ENCODE peak calls at places on chromosomes 5 and 9, in four cellular contexts. D is GM12878, A is HepG2, H is K562. J is an unnamed sample.

GRCh38 chr5:159212667-159213462 is 3.5 kb upstream of the RNF145 start:
- DNase-seq in D (no peak), H (no peak), A (no peak), J (no peak)

GRCh38 chr9:93072383-93072795 is 13.9 kb downstream of the SUSD3 start:
- DNase-seq in D (no peak), H (no peak), A (no peak), J (no peak)

GRCh38 chr5:65290677-65291076 is 191.0 kb downstream of the ADAMTS6 start:
- DNase-seq in D (no peak), H (no peak), A (no peak), J (no peak)

GRCh38 chr9:13932472-13933267 is 381.3 kb downstream of the NFIB start:
- DNase-seq in D (no peak), H (no peak), A (no peak), J (no peak)

GRCh38 chr5:76385540-76385939 is 17.5 kb upstream of the IQGAP2 start:
- DNase-seq in D (no peak), A (no peak), H (no peak), J (no peak)

GRCh38 chr5:135835766-135836165 is 1.3 kb downstream of the SLC25A48 start:
- DNase-seq in H (no peak), D (no peak), A (no peak), J (no peak)

GRCh38 chr9:135329571-135330306 is 149.8 kb upstream of the PPP1R26 start:
- DNase-seq in A (no peak), D (no peak), H (no peak), J (no peak)

GRCh38 chr5:60944904-60945759 is at the start of the genes ERCC8 and NDUFAF2:
- DNase-seq in H (peak), A (peak), D (peak), J (peak)

GRCh38 chr9:99134893-99135341 is 30.0 kb downstream of the TGFBR1 start:
- DNase-seq in D (peak), A (no peak), H (no peak), J (no peak)

GRCh38 chr9:123002754-123003153 is 30.7 kb upstream of the GPR21 start:
- DNase-seq in H (no peak), A (no peak), D (no peak), J (no peak)

GRCh38 chr9:4315582-4316215 is 15.8 kb upstream of the GLIS3 start:
- DNase-seq in A (peak), D (peak), H (peak), J (peak)

GRCh38 chr5:132138260-132138659 is 64.7 kb downstream of the CSF2 start:
- DNase-seq in D (no peak), H (no peak), A (no peak), J (no peak)

GRCh38 chr5:128109766-128110165 is 26.2 kb downstream of the SLC12A2 start:
- DNase-seq in D (no peak), H (no peak), A (no peak), J (no peak)

GRCh38 chr5:123511290-123511647 is 708 bp upstream of the CSNK1G3 start:
- DNase-seq in A (peak), D (no peak), H (no peak), J (no peak)

GRCh38 chr5:143155445-143155844 is 248.0 kb downstream of the NR3C1 start:
- DNase-seq in A (no peak), D (no peak), H (no peak), J (no peak)

GRCh38 chr5:78566747-78567449 is 81.7 kb downstream of the LHFPL2 start:
- DNase-seq in D (no peak), H (no peak), A (no peak), J (no peak)

GRCh38 chr5:142977363-142978051 is 207.3 kb downstream of the ARHGAP26 start:
- DNase-seq in A (no peak), H (peak), D (peak), J (no peak)

GRCh38 chr9:18260527-18260926 is 213.4 kb upstream of the ADAMTSL1 start:
- DNase-seq in D (no peak), H (no peak), A (no peak), J (no peak)

GRCh38 chr9:73137286-73137899 is 14.3 kb upstream of the ANXA1 start:
- DNase-seq in H (no peak), D (no peak), A (no peak), J (peak)

GRCh38 chr5:150111121-150111520 is 24.8 kb upstream of the CSF1R start:
- DNase-seq in A (no peak), D (no peak), H (peak), J (no peak)

GRCh38 chr5:178504340-178504960 is 85.7 kb downstream of the COL23A1 start:
- DNase-seq in A (no peak), D (no peak), H (no peak), J (no peak)

GRCh38 chr5:119171686-119172085 is 100.8 kb downstream of the DMXL1 start:
- DNase-seq in H (no peak), A (no peak), D (no peak), J (no peak)

GRCh38 chr5:96067902-96068614 is 106.4 kb upstream of the ELL2 start:
- DNase-seq in H (no peak), D (no peak), A (no peak), J (peak)

GRCh38 chr5:34447424-34447823 is 208.7 kb upstream of the RAI14 start:
- DNase-seq in A (no peak), H (no peak), D (no peak), J (no peak)

GRCh38 chr5:93890657-93891056 is 149.3 kb upstream of the POU5F2 start:
- DNase-seq in H (no peak), A (no peak), D (no peak), J (no peak)

GRCh38 chr5:88081877-88082276 is 186.8 kb downstream of the TMEM161B start:
- DNase-seq in A (no peak), H (no peak), D (no peak), J (no peak)

GRCh38 chr5:67193479-67193878 is 3.1 kb downstream of the CD180 start:
- DNase-seq in D (no peak), A (no peak), H (no peak), J (no peak)

GRCh38 chr5:179254638-179255271 is 90.5 kb downstream of the ADAMTS2 start:
- DNase-seq in A (no peak), D (no peak), H (no peak), J (no peak)

GRCh38 chr5:65874241-65874640 is 52.1 kb upstream of the ERBIN start:
- DNase-seq in H (no peak), A (no peak), D (no peak), J (no peak)

GRCh38 chr5:29382735-29383280 is 1810.7 kb upstream of the CDH6 start:
- DNase-seq in A (peak), D (no peak), H (no peak), J (peak)

GRCh38 chr5:169706758-169707450 is 69.8 kb downstream of the DOCK2 start:
- DNase-seq in D (no peak), H (peak), A (no peak), J (peak)

GRCh38 chr5:169712428-169712827 is 75.4 kb downstream of the DOCK2 start:
- DNase-seq in D (no peak), A (no peak), H (no peak), J (no peak)

GRCh38 chr5:169707714-169708113 is 70.6 kb downstream of the DOCK2 start:
- DNase-seq in A (no peak), H (no peak), D (no peak), J (no peak)

GRCh38 chr5:169711826-169712225 is 74.8 kb downstream of the DOCK2 start:
- DNase-seq in H (no peak), D (no peak), A (no peak), J (no peak)

DNA sequence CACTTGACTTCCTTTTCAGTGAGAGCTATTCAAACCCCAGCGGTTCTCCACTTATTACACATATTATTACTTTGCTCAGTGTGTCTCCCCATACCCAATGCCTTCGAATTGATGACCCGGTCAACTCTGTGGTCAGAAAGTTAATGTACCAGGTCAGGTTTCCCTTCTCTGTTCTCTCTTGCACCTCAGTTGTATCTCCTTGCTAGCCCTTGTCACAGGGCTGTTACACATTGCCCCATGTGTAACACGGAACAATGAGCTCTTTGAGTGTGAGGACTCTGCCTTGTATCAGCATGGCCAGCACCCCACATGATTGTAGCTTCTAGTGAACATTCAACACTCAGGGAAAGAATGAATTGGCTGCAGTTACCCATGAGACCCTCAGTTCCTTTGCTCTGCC is 73.6 kb downstream of the DOCK2 start:
- DNase-seq in H (no peak), D (no peak), A (no peak), J (no peak)
- TF ChIP-seq RFX5 in H (no peak), D (no peak), A (no peak), J (no peak)

GRCh38 chr9:117413346-117414219 is 1.3 kb downstream of the ASTN2 start:
- DNase-seq in D (no peak), H (no peak), A (no peak), J (no peak)

GRCh38 chr9:117409321-117409720 is 5.5 kb downstream of the ASTN2 start:
- DNase-seq in D (no peak), A (no peak), H (no peak), J (no peak)

GRCh38 chr9:117412841-117413240 is 2.0 kb downstream of the ASTN2 start:
- DNase-seq in D (no peak), H (no peak), A (no peak), J (no peak)

GRCh38 chr9:117412006-117412715 is 2.7 kb downstream of the ASTN2 start:
- DNase-seq in D (no peak), A (no peak), H (no peak), J (no peak)

GRCh38 chr9:117411547-117411946 is 3.3 kb downstream of the ASTN2 start:
- DNase-seq in H (peak), D (no peak), A (peak), J (peak)
- TF ChIP-seq ESRRA in H (no peak), D (no peak), A (no peak), J (no peak)

DNA sequence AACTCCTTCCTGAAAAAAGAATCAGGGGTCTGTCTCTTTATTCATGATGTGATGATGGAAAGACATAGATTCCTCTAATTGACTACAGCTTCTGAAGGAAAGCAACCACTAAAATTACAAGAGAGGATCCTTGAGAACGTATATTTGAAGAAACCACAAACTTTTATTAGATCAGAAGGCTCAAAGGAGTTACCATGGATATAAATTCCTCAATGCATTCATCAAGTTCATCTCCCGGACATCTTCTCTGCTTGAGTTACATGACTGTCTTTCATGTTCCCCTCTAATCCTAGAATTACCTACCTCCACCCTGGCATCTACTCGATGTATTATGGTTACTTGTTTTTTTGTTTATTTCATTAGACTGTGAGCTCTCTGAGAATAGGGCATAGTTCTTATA is 104.1 kb upstream of the PAPPA start:
- DNase-seq in H (no peak), A (no peak), D (no peak), J (no peak)
- TF ChIP-seq RFX5 in H (no peak), A (no peak), D (no peak), J (no peak)

GRCh38 chr5:74325866-74326265 is 314.7 kb downstream of the ENC1 start:
- DNase-seq in D (no peak), A (no peak), H (no peak), J (no peak)

GRCh38 chr5:74328221-74328630 is 312.3 kb downstream of the ENC1 start:
- DNase-seq in H (no peak), D (no peak), A (no peak), J (no peak)

GRCh38 chr5:74327339-74327685 is 313.2 kb downstream of the ENC1 start:
- DNase-seq in D (no peak), A (no peak), H (no peak), J (no peak)

GRCh38 chr5:74324556-74324955 is 316.0 kb downstream of the ENC1 start:
- DNase-seq in A (no peak), D (no peak), H (no peak), J (no peak)

GRCh38 chr5:74326571-74327338 is 313.8 kb downstream of the ENC1 start:
- DNase-seq in D (peak), A (peak), H (peak), J (peak)
- TF ChIP-seq ESRRA in D (no peak), A (no peak), H (peak), J (no peak)

GRCh38 chr5:154757647-154758406 is 2.6 kb downstream of the LARP1 start:
- DNase-seq in A (no peak), H (no peak), D (no peak), J (peak)
- TF ChIP-seq RFX5 in A (no peak), H (no peak), D (no peak), J (no peak)

GRCh38 chr5:84215521-84215920 is 169.2 kb downstream of the EDIL3 start:
- DNase-seq in D (no peak), H (no peak), A (no peak), J (no peak)

GRCh38 chr5:84213212-84213611 is 171.5 kb downstream of the EDIL3 start:
- DNase-seq in A (no peak), H (no peak), D (no peak), J (no peak)

GRCh38 chr5:84218546-84218945 is 166.1 kb downstream of the EDIL3 start:
- DNase-seq in D (no peak), H (no peak), A (no peak), J (no peak)

GRCh38 chr5:84213861-84214260 is 170.8 kb downstream of the EDIL3 start:
- DNase-seq in D (no peak), A (no peak), H (no peak), J (no peak)
- TF ChIP-seq ESRRA in D (no peak), A (no peak), H (no peak), J (no peak)

GRCh38 chr5:109939109-109939682 is 249.5 kb downstream of the MAN2A1 start:
- DNase-seq in H (no peak), D (no peak), A (no peak), J (no peak)
- TF ChIP-seq RFX5 in H (no peak), D (no peak), A (no peak), J (no peak)

GRCh38 chr9:113373676-113374392 is 3.0 kb downstream of the HDHD3 start:
- DNase-seq in H (no peak), A (no peak), D (no peak), J (no peak)

GRCh38 chr9:113373255-113373654 is 3.5 kb downstream of the HDHD3 start:
- DNase-seq in D (no peak), A (no peak), H (no peak), J (no peak)

GRCh38 chr9:113372059-113372458 is 4.7 kb downstream of the HDHD3 start:
- DNase-seq in D (no peak), A (no peak), H (no peak), J (no peak)

GRCh38 chr9:113376634-113377531 is at the start of gene HDHD3:
- DNase-seq in D (peak), H (peak), A (peak), J (peak)

DNA sequence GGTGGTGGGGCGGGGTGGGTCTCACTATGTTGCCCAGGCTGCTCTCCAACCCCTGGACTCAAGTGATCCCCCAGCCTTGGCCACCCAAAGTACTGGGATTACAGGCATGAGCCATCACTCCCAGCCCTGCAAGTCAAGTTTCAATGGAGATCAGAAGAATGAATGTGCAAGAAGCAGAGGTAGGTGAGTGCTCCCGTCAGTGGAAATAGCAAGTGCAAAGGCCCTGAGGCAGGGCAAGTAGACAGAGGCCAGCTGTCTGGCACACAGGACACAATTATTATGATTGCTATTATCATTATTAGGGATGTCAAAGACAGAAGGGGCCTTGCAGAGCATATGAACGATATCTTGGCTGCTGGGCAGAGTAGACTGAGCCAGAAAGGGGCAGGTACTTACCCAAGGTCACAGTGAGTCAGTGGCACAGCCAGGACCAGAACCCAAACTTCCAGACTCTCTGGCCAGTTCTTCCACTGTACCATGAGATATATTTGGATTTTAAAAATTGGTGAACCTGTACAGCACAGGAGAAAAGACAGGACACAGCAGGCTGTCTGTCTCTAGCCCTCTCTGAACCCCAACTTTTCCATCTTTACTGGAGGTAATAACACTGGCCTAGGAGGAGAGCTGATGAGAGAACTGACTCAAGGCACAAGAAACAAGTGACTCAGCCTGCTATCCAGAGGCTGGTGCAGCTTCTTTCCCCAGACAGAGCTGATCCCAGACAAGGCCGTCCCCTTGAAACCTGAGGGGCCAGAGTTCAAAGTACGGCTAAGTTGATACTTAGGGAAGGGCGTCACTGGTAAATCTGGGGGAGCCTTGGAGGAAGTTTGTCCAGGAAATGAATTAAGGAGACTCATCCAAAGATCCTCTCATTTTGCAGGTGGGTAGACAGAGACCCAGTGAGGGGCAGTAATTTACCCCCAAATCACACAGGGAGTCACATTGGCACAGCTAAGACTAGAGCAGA is 1.4 kb downstream of the HDHD3 start:
- DNase-seq in H (no peak), A (no peak), D (no peak), J (peak)
- TF ChIP-seq ESRRA in H (no peak), A (no peak), D (no peak), J (no peak)

DNA sequence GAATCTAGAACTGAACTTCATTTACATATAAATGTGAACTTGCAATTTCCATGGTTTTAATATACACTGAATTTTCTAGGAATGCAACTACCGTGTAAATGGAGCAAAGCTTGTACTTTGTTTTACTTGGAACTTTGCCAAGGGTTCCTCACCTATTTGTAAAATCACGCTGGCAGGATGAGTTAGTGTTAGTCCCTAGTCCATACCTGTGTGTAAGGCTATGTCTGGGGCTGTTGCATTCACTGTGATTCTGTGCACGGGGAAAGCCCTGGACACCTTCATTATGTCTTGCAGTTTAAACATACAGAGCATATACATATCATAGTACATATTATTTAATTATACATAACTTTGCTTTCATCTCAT is 119.9 kb downstream of the PAX5 start:
- DNase-seq in H (no peak), D (no peak), A (no peak), J (no peak)
- TF ChIP-seq RFX5 in H (no peak), D (no peak), A (no peak), J (no peak)

DNA sequence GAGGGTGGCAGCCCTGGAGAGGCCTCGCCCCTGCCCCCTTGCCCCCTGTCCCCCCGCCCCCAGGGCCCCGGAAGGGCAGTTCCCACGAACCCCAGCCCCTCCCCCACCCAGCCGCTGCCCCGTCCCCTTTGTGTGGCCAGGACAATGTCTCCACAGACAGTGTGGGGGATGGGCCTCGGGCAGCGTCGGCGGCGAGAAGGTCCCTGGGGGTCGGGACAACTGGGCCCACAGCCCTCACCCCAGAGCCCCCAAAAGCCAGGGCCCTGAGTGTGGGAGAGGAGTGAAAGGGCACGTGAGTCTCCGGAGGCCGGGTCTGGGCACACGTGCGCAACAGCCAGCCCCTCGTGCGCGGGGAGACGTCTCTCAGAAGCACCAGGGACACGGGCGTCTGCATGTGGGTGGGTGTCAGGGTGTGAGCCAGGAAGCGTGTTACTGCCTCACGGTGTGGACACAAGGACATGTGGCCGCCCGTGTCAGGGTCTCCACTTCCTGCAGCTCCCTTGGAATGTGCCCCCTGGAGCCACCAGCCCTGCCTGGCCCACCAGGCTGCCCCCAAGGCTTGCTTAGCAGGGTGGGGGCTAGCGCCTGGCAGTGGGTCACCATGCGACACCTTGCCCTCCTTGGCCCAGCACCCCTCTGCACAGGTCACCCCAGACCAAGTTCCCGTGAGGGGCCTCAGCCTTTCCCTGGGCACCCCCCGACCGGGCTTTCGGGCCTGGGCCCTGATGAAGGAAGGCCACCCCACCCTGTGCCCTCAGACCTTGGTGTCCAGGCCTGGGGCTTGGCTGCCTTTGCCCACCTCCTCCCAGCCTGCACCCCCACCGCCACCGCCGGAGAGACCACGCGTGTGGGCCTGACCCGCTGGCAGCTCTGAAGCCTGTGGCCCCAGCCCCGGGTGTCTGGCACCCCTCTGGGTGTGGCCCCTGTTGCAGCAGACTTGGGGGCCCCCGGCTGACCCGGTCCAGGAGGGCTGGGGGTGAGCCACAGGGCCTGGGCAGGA is 12.8 kb upstream of the NRARP start:
- DNase-seq in D (no peak), A (no peak), H (no peak), J (no peak)
- TF ChIP-seq ESRRA in D (no peak), A (no peak), H (no peak), J (no peak)

J was measured in A549.